ENCODE peak calls at places on chromosomes 2 and 18, in seven cellular contexts. Y is RWPE1; F is cardiac fibroblast; R is GM10248; P is suprapubic skin; T is mesendoderm; I is activated T-cell treated with anti-CD3 and anti-CD28 coated beads, Interleukin-2, amount 50 U/mL, for 72 hours. H is an unnamed sample.

GRCh38 chr2:174022431-174022830 is 57.3 kb upstream of the SP3 start:
- DNase-seq in Y (no peak), F (no peak), R (no peak), P (no peak), T (no peak), I (no peak), H (no peak)

GRCh38 chr2:67399831-67400489 is 2.8 kb downstream of the ETAA1 start:
- DNase-seq in Y (no peak), F (peak), R (no peak), P (no peak), T (peak), I (no peak), H (peak)

GRCh38 chr2:219684721-219685689 is 57.6 kb downstream of the SLC4A3 start:
- DNase-seq in Y (peak), F (peak), R (peak), P (no peak), T (peak), I (peak), H (peak)

GRCh38 chr18:35443434-35443833 is 54.3 kb downstream of the INO80C start:
- DNase-seq in Y (no peak), F (no peak), R (no peak), P (no peak), T (no peak), I (no peak), H (no peak)

GRCh38 chr18:44590976-44591375 is 89.7 kb upstream of the SETBP1 start:
- DNase-seq in Y (no peak), F (no peak), R (no peak), P (no peak), T (no peak), I (no peak), H (peak)

GRCh38 chr2:176446718-176447414 is 177.6 kb downstream of the MTX2 start:
- DNase-seq in Y (no peak), F (no peak), R (no peak), P (no peak), T (no peak), I (no peak), H (no peak)

GRCh38 chr2:110858993-110859770 is 126.8 kb downstream of the ACOXL start:
- DNase-seq in Y (no peak), F (no peak), R (no peak), P (peak), T (no peak), I (no peak), H (no peak)

GRCh38 chr18:62384610-62385097 is 59.5 kb downstream of the TNFRSF11A start:
- DNase-seq in Y (peak), F (peak), R (no peak), P (no peak), T (peak), I (no peak), H (no peak)

GRCh38 chr18:2971741-2972552 is 41.0 kb downstream of the LPIN2 start:
- DNase-seq in Y (no peak), F (no peak), R (peak), P (no peak), T (no peak), I (peak), H (no peak)

GRCh38 chr2:235542728-235543125 is 48.9 kb downstream of the AGAP1 start:
- DNase-seq in Y (no peak), F (no peak), R (no peak), P (no peak), T (peak), I (no peak), H (no peak)

GRCh38 chr2:98664323-98664722 is 55.9 kb downstream of the UNC50 start:
- DNase-seq in Y (peak), F (no peak), R (no peak), P (no peak), T (peak), I (peak), H (no peak)

GRCh38 chr18:61926532-61926931 is 33.7 kb upstream of the RNF152 start:
- DNase-seq in Y (no peak), F (no peak), R (no peak), P (no peak), T (no peak), I (peak), H (no peak)

GRCh38 chr2:72130671-72131360 is 16.8 kb downstream of the CYP26B1 start:
- DNase-seq in Y (no peak), F (no peak), R (no peak), P (peak), T (no peak), I (no peak), H (no peak)

H was measured in fibroblast of gingiva.